ENCODE peak calls at places on chromosomes 5 and 9, in nine cellular contexts. One of them, this sample, is unnamed.

GRCh38 chr5:174109861-174110260 is 64.4 kb downstream of the NSG2 start:
- DNase-seq in HCT116: no peak
- DNase-seq in colonic mucosa: no peak
- DNase-seq in PC-9: no peak
- DNase-seq in lung: no peak
- DNase-seq in fibroblast of the aortic adventitia: no peak
- DNase-seq in fibroblast of mammary gland: no peak
- DNase-seq in hepatocyte: no peak
- DNase-seq in choroid plexus epithelial cell: no peak
- DNase-seq in this sample: no peak

GRCh38 chr5:172502969-172503368 is 48.6 kb upstream of the SH3PXD2B start:
- DNase-seq in HCT116: no peak
- DNase-seq in colonic mucosa: peak
- DNase-seq in PC-9: no peak
- DNase-seq in lung: no peak
- DNase-seq in fibroblast of the aortic adventitia: no peak
- DNase-seq in fibroblast of mammary gland: peak
- DNase-seq in hepatocyte: no peak
- DNase-seq in choroid plexus epithelial cell: peak
- DNase-seq in this sample: peak

GRCh38 chr5:132850066-132850465 is 16.2 kb downstream of the GDF9 start:
- DNase-seq in HCT116: no peak
- DNase-seq in colonic mucosa: no peak
- DNase-seq in PC-9: no peak
- DNase-seq in lung: no peak
- DNase-seq in fibroblast of the aortic adventitia: no peak
- DNase-seq in fibroblast of mammary gland: peak
- DNase-seq in hepatocyte: no peak
- DNase-seq in choroid plexus epithelial cell: no peak
- DNase-seq in this sample: peak

GRCh38 chr5:120613729-120614128 is 149.6 kb downstream of the PRR16 start:
- DNase-seq in HCT116: no peak
- DNase-seq in colonic mucosa: no peak
- DNase-seq in PC-9: no peak
- DNase-seq in lung: no peak
- DNase-seq in fibroblast of the aortic adventitia: no peak
- DNase-seq in fibroblast of mammary gland: peak
- DNase-seq in hepatocyte: no peak
- DNase-seq in choroid plexus epithelial cell: peak
- DNase-seq in this sample: no peak

GRCh38 chr5:109105631-109106267 is 304.0 kb downstream of the PJA2 start:
- DNase-seq in HCT116: no peak
- DNase-seq in colonic mucosa: no peak
- DNase-seq in PC-9: no peak
- DNase-seq in lung: no peak
- DNase-seq in fibroblast of the aortic adventitia: peak
- DNase-seq in fibroblast of mammary gland: peak
- DNase-seq in hepatocyte: peak
- DNase-seq in choroid plexus epithelial cell: peak
- DNase-seq in this sample: no peak

GRCh38 chr9:2229109-2229733 is 214.1 kb downstream of the SMARCA2 start:
- DNase-seq in HCT116: no peak
- DNase-seq in colonic mucosa: no peak
- DNase-seq in PC-9: peak
- DNase-seq in lung: no peak
- DNase-seq in fibroblast of the aortic adventitia: no peak
- DNase-seq in fibroblast of mammary gland: no peak
- DNase-seq in hepatocyte: no peak
- DNase-seq in choroid plexus epithelial cell: no peak
- DNase-seq in this sample: no peak

GRCh38 chr5:141135030-141135717 is at the start of gene PCDHB5:
- DNase-seq in HCT116: no peak
- DNase-seq in colonic mucosa: no peak
- DNase-seq in PC-9: no peak
- DNase-seq in lung: no peak
- DNase-seq in fibroblast of the aortic adventitia: peak
- DNase-seq in fibroblast of mammary gland: peak
- DNase-seq in hepatocyte: peak
- DNase-seq in choroid plexus epithelial cell: peak
- DNase-seq in this sample: peak

GRCh38 chr5:111532873-111533272 is 20.5 kb upstream of the STARD4 start:
- DNase-seq in HCT116: no peak
- DNase-seq in colonic mucosa: no peak
- DNase-seq in PC-9: no peak
- DNase-seq in lung: no peak
- DNase-seq in fibroblast of the aortic adventitia: peak
- DNase-seq in fibroblast of mammary gland: no peak
- DNase-seq in hepatocyte: no peak
- DNase-seq in choroid plexus epithelial cell: peak
- DNase-seq in this sample: no peak

GRCh38 chr9:4297795-4298254 is 2.0 kb downstream of the GLIS3 start:
- DNase-seq in HCT116: no peak
- DNase-seq in colonic mucosa: peak
- DNase-seq in PC-9: peak
- DNase-seq in lung: peak
- DNase-seq in fibroblast of the aortic adventitia: peak
- DNase-seq in fibroblast of mammary gland: peak
- DNase-seq in hepatocyte: peak
- DNase-seq in choroid plexus epithelial cell: peak
- DNase-seq in this sample: peak

GRCh38 chr5:33857037-33857436 is 34.8 kb downstream of the ADAMTS12 start:
- DNase-seq in HCT116: no peak
- DNase-seq in colonic mucosa: no peak
- DNase-seq in PC-9: no peak
- DNase-seq in lung: no peak
- DNase-seq in fibroblast of the aortic adventitia: no peak
- DNase-seq in fibroblast of mammary gland: no peak
- DNase-seq in hepatocyte: no peak
- DNase-seq in choroid plexus epithelial cell: no peak
- DNase-seq in this sample: no peak

GRCh38 chr5:33852327-33852726 is 39.5 kb downstream of the ADAMTS12 start:
- DNase-seq in HCT116: no peak
- DNase-seq in colonic mucosa: no peak
- DNase-seq in PC-9: no peak
- DNase-seq in lung: no peak
- DNase-seq in fibroblast of the aortic adventitia: peak
- DNase-seq in fibroblast of mammary gland: peak
- DNase-seq in hepatocyte: no peak
- DNase-seq in choroid plexus epithelial cell: peak
- DNase-seq in this sample: no peak

GRCh38 chr5:33852837-33853236 is 39.0 kb downstream of the ADAMTS12 start:
- DNase-seq in HCT116: no peak
- DNase-seq in colonic mucosa: no peak
- DNase-seq in PC-9: no peak
- DNase-seq in lung: no peak
- DNase-seq in fibroblast of the aortic adventitia: no peak
- DNase-seq in fibroblast of mammary gland: no peak
- DNase-seq in hepatocyte: no peak
- DNase-seq in choroid plexus epithelial cell: no peak
- DNase-seq in this sample: no peak

GRCh38 chr5:33855396-33855795 is 36.4 kb downstream of the ADAMTS12 start:
- DNase-seq in HCT116: no peak
- DNase-seq in colonic mucosa: no peak
- DNase-seq in PC-9: no peak
- DNase-seq in lung: no peak
- DNase-seq in fibroblast of the aortic adventitia: no peak
- DNase-seq in fibroblast of mammary gland: no peak
- DNase-seq in hepatocyte: no peak
- DNase-seq in choroid plexus epithelial cell: no peak
- DNase-seq in this sample: no peak

DNA sequence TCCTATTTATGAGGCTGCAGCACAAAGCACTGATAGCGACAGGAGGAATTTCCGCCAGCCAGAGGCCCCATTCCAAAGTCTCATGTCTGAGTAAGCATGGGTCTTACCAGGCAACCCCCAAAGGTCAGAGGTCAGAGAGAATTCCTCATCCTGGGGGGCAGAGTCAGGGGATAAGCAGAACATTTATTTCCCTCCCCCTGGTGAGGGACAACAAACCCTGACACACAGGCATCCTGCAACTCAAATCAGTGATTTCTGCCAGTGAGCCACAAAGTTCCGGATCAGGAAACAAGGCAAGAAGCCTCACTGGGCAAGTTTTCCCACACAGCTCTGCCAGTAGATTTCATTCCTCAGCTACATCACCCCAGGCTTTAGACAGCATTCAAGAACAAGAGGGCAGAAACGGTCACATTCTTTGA is 37.0 kb downstream of the ADAMTS12 start:
- DNase-seq in HCT116: no peak
- DNase-seq in colonic mucosa: no peak
- DNase-seq in PC-9: peak
- DNase-seq in lung: no peak
- DNase-seq in fibroblast of the aortic adventitia: peak
- DNase-seq in fibroblast of mammary gland: peak
- DNase-seq in hepatocyte: peak
- DNase-seq in choroid plexus epithelial cell: peak
- DNase-seq in this sample: no peak
- TF ChIP-seq CTCF in HCT116: no peak
- TF ChIP-seq CTCF in colonic mucosa: no peak
- TF ChIP-seq CTCF in PC-9: no peak
- TF ChIP-seq CTCF in lung: no peak
- TF ChIP-seq CTCF in fibroblast of the aortic adventitia: no peak
- TF ChIP-seq CTCF in fibroblast of mammary gland: no peak
- TF ChIP-seq CTCF in hepatocyte: no peak
- TF ChIP-seq CTCF in choroid plexus epithelial cell: no peak
- TF ChIP-seq CTCF in this sample: no peak

GRCh38 chr9:80383347-80383746 is 811.6 kb downstream of the TLE4 start:
- DNase-seq in HCT116: no peak
- DNase-seq in colonic mucosa: no peak
- DNase-seq in PC-9: no peak
- DNase-seq in lung: no peak
- DNase-seq in fibroblast of the aortic adventitia: no peak
- DNase-seq in fibroblast of mammary gland: no peak
- DNase-seq in hepatocyte: no peak
- DNase-seq in choroid plexus epithelial cell: no peak
- DNase-seq in this sample: no peak

GRCh38 chr9:80378669-80379293 is 807.0 kb downstream of the TLE4 start:
- DNase-seq in HCT116: no peak
- DNase-seq in colonic mucosa: no peak
- DNase-seq in PC-9: no peak
- DNase-seq in lung: no peak
- DNase-seq in fibroblast of the aortic adventitia: no peak
- DNase-seq in fibroblast of mammary gland: no peak
- DNase-seq in hepatocyte: no peak
- DNase-seq in choroid plexus epithelial cell: peak
- DNase-seq in this sample: no peak

GRCh38 chr9:80387828-80388227 is 816.1 kb downstream of the TLE4 start:
- DNase-seq in HCT116: no peak
- DNase-seq in colonic mucosa: no peak
- DNase-seq in PC-9: no peak
- DNase-seq in lung: no peak
- DNase-seq in fibroblast of the aortic adventitia: no peak
- DNase-seq in fibroblast of mammary gland: no peak
- DNase-seq in hepatocyte: no peak
- DNase-seq in choroid plexus epithelial cell: no peak
- DNase-seq in this sample: no peak

DNA sequence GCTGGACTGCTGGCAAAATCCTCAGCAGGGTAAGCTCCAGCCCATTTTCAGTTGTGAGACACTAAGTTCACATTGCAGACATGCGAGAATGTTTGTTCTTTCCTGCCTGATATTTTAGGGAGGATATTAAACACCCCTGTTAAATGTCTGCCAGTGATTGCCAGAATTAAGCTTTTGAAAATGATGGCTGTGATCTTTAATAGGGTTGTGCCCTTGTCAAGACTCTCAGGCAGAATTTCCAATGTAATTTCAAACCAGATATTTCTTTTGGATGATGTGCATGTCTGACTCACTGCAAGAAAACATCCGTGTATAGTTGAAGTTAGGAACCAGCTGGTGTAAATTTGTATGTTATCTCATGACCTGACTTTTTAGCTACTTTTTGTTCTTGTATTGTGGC is 810.8 kb downstream of the TLE4 start:
- DNase-seq in HCT116: no peak
- DNase-seq in colonic mucosa: no peak
- DNase-seq in PC-9: no peak
- DNase-seq in lung: no peak
- DNase-seq in fibroblast of the aortic adventitia: no peak
- DNase-seq in fibroblast of mammary gland: no peak
- DNase-seq in hepatocyte: no peak
- DNase-seq in choroid plexus epithelial cell: peak
- DNase-seq in this sample: no peak
- H3K4me3 ChIP-seq in HCT116: no peak
- H3K4me3 ChIP-seq in colonic mucosa: no peak
- H3K4me3 ChIP-seq in PC-9: no peak
- H3K4me3 ChIP-seq in lung: no peak
- H3K4me3 ChIP-seq in fibroblast of the aortic adventitia: no peak
- H3K4me3 ChIP-seq in fibroblast of mammary gland: no peak
- H3K4me3 ChIP-seq in hepatocyte: no peak
- H3K4me3 ChIP-seq in choroid plexus epithelial cell: no peak
- H3K4me3 ChIP-seq in this sample: no peak

DNA sequence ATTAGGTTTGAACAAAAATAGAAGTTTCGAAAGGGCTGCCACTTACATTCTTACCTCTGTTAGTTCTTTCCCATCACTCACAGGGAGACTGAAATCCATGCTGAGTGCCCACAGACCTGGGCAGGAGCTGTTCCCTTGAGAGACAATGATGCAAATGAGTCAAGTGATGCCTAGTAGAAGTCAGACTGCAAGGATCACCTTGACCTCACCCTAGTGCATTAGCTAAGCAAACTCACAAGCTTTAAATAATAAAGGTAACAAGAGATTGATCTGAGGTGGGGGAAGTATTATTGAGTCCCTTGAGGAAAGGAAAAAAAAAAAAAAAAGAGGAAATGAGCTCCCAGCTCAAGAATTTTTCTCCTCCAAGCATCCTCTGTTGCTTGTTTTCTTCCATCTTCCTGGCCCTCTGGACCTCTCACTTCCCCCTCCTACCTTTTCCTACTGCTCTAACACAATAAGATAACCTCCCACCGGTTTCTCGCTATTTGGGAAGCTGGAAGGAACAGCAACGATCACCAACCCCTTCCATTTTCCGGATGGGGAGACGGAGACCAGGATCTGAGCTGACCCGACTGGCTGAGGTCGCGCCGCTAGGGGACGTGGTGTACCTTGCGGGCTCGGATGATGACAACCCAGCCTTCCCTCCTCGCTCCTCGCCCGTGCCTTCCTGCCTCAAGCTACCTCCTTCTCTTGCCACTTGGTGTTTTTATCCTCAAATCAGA is 2.0 kb downstream of the LPAR1 start:
- DNase-seq in HCT116: peak
- DNase-seq in colonic mucosa: peak
- DNase-seq in PC-9: peak
- DNase-seq in lung: peak
- DNase-seq in fibroblast of the aortic adventitia: peak
- DNase-seq in fibroblast of mammary gland: peak
- DNase-seq in hepatocyte: peak
- DNase-seq in choroid plexus epithelial cell: peak
- DNase-seq in this sample: peak
- TF ChIP-seq CTCF in HCT116: no peak
- TF ChIP-seq CTCF in colonic mucosa: peak
- TF ChIP-seq CTCF in PC-9: peak
- TF ChIP-seq CTCF in lung: peak
- TF ChIP-seq CTCF in fibroblast of the aortic adventitia: peak
- TF ChIP-seq CTCF in fibroblast of mammary gland: peak
- TF ChIP-seq CTCF in hepatocyte: peak
- TF ChIP-seq CTCF in choroid plexus epithelial cell: peak
- TF ChIP-seq CTCF in this sample: peak

DNA sequence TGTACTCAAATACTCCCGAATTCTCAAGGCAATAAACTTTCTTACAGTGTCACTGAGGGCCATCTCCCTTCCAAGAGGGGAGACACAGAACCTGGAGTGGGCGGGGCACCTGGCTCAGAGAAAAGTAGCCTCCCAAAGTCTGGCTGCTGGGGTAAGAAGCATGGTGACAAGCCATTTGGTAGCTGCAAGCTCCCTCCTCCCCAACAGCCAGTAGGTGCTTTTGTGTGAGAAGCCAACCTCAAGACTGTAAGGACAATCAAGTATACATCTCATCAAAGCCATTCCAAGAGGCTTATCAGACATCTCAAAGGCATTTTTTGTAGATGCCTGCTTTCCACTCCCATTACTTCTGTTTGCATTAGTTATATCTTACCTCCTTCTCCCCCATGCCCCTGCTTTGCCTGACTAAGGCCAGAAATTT is 1.4 kb downstream of the DAB2 start:
- DNase-seq in HCT116: no peak
- DNase-seq in colonic mucosa: peak
- DNase-seq in PC-9: no peak
- DNase-seq in lung: no peak
- DNase-seq in fibroblast of the aortic adventitia: peak
- DNase-seq in fibroblast of mammary gland: peak
- DNase-seq in hepatocyte: no peak
- DNase-seq in choroid plexus epithelial cell: no peak
- DNase-seq in this sample: peak
- H3K4me3 ChIP-seq in HCT116: no peak
- H3K4me3 ChIP-seq in colonic mucosa: peak
- H3K4me3 ChIP-seq in PC-9: peak
- H3K4me3 ChIP-seq in lung: peak
- H3K4me3 ChIP-seq in fibroblast of the aortic adventitia: peak
- H3K4me3 ChIP-seq in fibroblast of mammary gland: peak
- H3K4me3 ChIP-seq in hepatocyte: peak
- H3K4me3 ChIP-seq in choroid plexus epithelial cell: peak
- H3K4me3 ChIP-seq in this sample: peak

This sample was measured in endodermal cell.